ENCODE peak calls at places on chromosomes 12 and 14, in five cellular contexts. S, J, M, B and D are unnamed samples.

GRCh38 chr14:90514015-90514398 is 117.2 kb downstream of the CALM1 start:
- DNase-seq in J (no peak), M (no peak), S (no peak), B (no peak), D (no peak)

GRCh38 chr12:18752280-18752920 is 14.5 kb downstream of the CAPZA3 start:
- DNase-seq in M (no peak), S (no peak), B (no peak), J (no peak), D (no peak)

GRCh38 chr12:122126713-122127597 is 47.1 kb downstream of the IL31 start:
- DNase-seq in M (no peak), J (no peak), B (no peak), S (no peak), D (no peak)

GRCh38 chr14:39050389-39050788 is 52.6 kb downstream of the SEC23A start:
- DNase-seq in B (no peak), J (no peak), S (no peak), M (peak), D (peak)

GRCh38 chr14:92783813-92784431 is 10.2 kb upstream of the GOLGA5 start:
- DNase-seq in S (no peak), M (peak), B (no peak), J (peak), D (peak)

GRCh38 chr14:23162800-23163199 is 20.7 kb downstream of the SLC7A8 start:
- DNase-seq in M (no peak), S (no peak), J (peak), B (no peak), D (no peak)

GRCh38 chr14:42854061-42854460 is 1247.4 kb downstream of the LRFN5 start:
- DNase-seq in J (no peak), B (no peak), S (no peak), M (no peak), D (no peak)

GRCh38 chr14:51972566-51972965 is 16.8 kb upstream of the RTRAF start:
- DNase-seq in J (no peak), B (no peak), M (no peak), S (no peak), D (no peak)

GRCh38 chr14:73503648-73504047 is 12.9 kb downstream of the RIOX1 start:
- DNase-seq in J (no peak), M (peak), B (no peak), S (no peak), D (no peak)

GRCh38 chr12:116533343-116534248 is 25.6 kb upstream of the MAP1LC3B2 start:
- DNase-seq in J (peak), B (peak), M (peak), S (peak), D (peak)

GRCh38 chr14:103520657-103521437 is 1.8 kb downstream of the CKB start:
- DNase-seq in M (peak), J (peak), B (peak), S (peak), D (peak)

GRCh38 chr14:103519837-103520212 is 2.8 kb downstream of the CKB start:
- DNase-seq in J (no peak), S (peak), B (no peak), M (no peak), D (no peak)

GRCh38 chr14:103519043-103519836 is 3.4 kb downstream of the CKB start:
- DNase-seq in B (no peak), J (peak), M (peak), S (peak), D (no peak)

GRCh38 chr14:103521438-103521961 is 1.1 kb downstream of the CKB start:
- DNase-seq in B (no peak), M (peak), J (no peak), S (peak), D (no peak)

GRCh38 chr14:103520269-103520656 is 2.4 kb downstream of the CKB start:
- DNase-seq in J (no peak), B (no peak), S (no peak), M (peak), D (no peak)
- TF ChIP-seq CTCF in J (no peak), B (no peak), S (no peak), M (no peak), D (no peak)

DNA sequence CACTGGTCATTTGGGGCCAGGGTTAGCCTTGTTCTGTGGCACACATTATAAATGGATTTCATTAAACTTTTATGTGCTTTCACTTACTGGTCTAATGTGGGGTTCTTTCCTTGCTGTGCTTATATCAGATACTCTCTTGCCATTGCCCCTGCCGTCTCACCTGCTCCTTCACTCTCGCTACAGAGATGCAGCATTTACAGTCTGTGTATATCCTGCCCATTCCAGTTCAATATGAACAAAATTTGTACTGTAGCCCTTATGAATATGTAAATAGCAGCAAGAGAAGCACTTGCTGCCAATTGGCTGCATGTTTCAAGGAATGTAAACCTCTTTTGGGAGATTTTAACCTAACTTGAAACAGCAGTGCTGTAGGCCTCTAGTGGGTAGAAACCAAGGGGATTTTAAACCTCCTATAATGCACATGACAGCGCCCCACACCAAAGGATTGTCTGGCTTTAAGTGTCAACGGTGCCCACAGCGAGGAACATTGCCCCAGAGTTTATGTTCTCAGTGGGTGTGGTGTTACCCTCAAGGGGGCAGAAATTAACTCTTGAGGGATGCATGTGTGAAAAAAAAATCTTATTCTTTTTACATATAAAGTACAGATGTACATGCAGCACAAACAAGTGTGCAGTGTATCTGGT is 19.1 kb downstream of the PCNX1 start:
- DNase-seq in S (no peak), J (no peak), M (no peak), B (no peak), D (no peak)
- TF ChIP-seq CTCF in S (no peak), J (no peak), M (no peak), B (no peak), D (no peak)

DNA sequence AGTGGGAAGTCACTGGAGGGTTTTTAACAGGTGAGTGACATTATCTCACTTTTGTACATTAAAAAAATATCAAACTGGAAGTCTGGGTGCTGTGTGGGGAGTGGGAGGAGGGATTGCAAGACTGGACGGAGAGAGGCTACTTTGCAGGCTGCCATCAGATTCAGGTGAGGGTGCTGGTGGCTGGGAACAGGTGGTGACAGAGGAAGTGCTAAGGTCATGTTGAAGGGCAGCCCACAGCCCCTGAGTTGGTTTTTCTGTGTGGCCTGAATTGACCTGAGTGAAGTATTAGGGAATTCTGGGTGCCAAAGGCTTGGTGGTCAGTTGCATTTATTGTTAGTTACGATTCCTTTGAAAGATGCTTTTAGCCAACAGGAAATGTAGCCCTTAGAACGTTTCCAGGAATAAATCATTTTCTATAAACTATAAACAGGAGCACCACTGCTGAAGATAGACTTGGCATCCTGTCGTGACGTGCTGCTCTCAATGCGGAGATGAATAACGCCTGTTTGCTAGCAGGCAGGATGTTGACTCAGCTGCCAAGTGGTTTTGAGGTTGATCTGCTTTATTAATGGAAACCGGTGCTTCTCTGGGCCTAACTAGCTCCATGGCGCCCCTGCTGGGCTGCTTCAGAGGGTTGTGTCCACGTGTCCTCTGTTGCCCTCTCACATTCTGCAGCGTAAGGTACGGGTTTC is 707.5 kb upstream of the TMEM132C start:
- DNase-seq in B (no peak), J (peak), M (no peak), S (no peak), D (no peak)
- TF ChIP-seq CTCF in B (no peak), J (peak), M (no peak), S (no peak), D (no peak)

GRCh38 chr12:95096378-95096777 is 23.0 kb upstream of the NR2C1 start:
- DNase-seq in J (no peak), S (no peak), M (no peak), B (no peak), D (no peak)

GRCh38 chr12:95099270-95099790 is 25.9 kb upstream of the NR2C1 start:
- DNase-seq in J (no peak), B (no peak), M (no peak), S (no peak), D (no peak)

GRCh38 chr12:95100264-95101190 is 27.1 kb upstream of the NR2C1 start:
- DNase-seq in J (no peak), S (no peak), B (no peak), M (no peak), D (no peak)

DNA sequence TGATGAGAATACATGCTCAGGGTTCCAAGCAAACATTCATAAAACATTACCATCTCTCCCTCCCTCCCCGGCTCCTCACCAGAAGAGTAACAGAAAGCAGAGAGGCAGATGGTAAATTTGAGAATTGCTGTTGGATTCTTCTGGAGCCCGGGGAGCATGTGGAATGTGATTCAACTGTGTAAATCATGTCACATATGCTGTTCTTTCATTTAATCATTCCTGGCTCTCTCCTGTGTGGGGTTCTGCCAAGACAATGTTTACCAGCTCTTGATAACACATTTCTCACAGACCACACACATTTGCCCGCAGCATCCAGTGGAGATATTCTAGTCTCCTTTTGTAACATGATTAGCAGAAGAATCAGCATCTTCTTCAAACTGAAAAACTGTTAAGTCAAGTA is 23.4 kb upstream of the NR2C1 start:
- DNase-seq in S (no peak), M (no peak), B (no peak), J (no peak), D (no peak)
- TF ChIP-seq CTCF in S (no peak), M (no peak), B (no peak), J (no peak), D (no peak)

DNA sequence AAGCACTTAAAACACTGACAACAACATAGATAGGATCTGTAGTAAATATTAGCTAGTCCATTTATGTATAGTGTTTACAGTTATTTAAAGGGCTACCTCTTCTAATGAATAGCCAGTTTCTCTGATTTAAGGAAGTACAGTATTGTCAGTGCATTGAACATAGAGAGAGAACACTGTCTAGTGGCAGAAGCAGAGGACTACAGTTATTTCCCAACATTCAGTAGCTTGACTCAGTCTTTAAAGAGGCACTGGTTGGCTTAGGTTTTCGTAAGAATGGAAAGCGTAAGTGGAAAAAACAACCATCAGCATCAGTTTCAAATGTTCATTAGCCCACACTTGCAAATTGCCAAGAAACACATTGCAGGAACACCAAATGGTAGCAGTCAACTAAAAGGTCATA is 125.0 kb upstream of the HMGA2 start:
- DNase-seq in B (no peak), J (no peak), M (no peak), S (no peak), D (no peak)
- TF ChIP-seq CTCF in B (no peak), J (peak), M (no peak), S (no peak), D (no peak)

GRCh38 chr12:12399161-12399560 is 42.3 kb downstream of the BORCS5 start:
- DNase-seq in J (no peak), B (no peak), S (no peak), M (no peak), D (no peak)

GRCh38 chr12:12397184-12397583 is 40.3 kb downstream of the BORCS5 start:
- DNase-seq in M (no peak), S (no peak), B (no peak), J (no peak), D (no peak)

GRCh38 chr12:12396727-12397126 is 39.8 kb downstream of the BORCS5 start:
- DNase-seq in S (no peak), B (no peak), M (no peak), J (no peak), D (no peak)

GRCh38 chr12:12399906-12400305 is 43.0 kb downstream of the BORCS5 start:
- DNase-seq in S (no peak), J (no peak), M (no peak), B (no peak), D (no peak)

DNA sequence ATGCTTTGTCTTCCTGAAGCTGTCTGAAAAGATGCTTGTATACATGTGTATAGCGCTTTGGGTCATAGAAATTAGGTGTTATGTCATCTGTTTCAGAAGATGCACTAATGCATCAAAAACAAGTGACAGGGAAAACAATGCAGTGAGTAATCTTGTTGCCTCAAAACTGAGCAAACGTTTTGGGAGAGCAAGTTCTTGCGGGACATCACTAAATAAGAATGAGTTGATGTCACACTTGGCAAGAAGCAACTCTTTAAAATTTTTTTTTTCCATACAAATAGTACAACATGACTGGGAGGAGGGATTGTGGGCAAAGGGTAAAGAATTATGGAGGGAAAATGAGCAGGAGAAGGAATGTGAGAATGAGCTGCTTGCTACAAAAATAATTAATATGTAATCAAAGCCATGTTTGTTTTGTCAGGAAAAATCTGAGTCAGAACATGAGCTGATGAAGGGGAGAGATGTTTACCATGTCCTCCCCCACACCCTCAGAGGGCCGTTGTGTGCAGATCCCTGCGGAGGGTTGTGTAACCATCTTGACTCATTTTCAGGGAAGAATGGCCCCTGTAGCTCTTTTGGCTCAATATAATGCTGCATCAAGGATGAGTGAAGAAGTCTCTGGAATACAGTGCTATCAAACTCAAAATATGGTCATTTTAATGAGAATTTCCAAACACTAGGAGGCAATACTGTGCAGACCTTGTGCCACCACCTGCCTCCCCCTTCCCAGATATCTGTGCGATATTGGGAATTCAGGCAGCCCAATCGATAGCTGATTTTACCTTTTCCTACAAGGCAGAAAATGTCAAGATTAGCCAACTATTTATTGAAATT is 41.4 kb downstream of the BORCS5 start:
- DNase-seq in S (peak), J (no peak), B (peak), M (no peak), D (no peak)
- TF ChIP-seq CTCF in S (no peak), J (no peak), B (peak), M (no peak), D (no peak)

GRCh38 chr12:12818693-12819092 is 5.5 kb downstream of the DDX47 start:
- DNase-seq in M (no peak), B (no peak), S (no peak), J (no peak), D (no peak)

GRCh38 chr12:12817611-12818010 is 4.5 kb downstream of the DDX47 start:
- DNase-seq in M (peak), B (no peak), S (no peak), J (peak), D (no peak)

GRCh38 chr12:12821975-12822374 is 8.8 kb downstream of the DDX47 start:
- DNase-seq in M (peak), J (no peak), S (no peak), B (no peak), D (peak)

GRCh38 chr12:12819221-12819620 is 6.1 kb downstream of the DDX47 start:
- DNase-seq in S (no peak), M (no peak), J (no peak), B (no peak), D (no peak)

DNA sequence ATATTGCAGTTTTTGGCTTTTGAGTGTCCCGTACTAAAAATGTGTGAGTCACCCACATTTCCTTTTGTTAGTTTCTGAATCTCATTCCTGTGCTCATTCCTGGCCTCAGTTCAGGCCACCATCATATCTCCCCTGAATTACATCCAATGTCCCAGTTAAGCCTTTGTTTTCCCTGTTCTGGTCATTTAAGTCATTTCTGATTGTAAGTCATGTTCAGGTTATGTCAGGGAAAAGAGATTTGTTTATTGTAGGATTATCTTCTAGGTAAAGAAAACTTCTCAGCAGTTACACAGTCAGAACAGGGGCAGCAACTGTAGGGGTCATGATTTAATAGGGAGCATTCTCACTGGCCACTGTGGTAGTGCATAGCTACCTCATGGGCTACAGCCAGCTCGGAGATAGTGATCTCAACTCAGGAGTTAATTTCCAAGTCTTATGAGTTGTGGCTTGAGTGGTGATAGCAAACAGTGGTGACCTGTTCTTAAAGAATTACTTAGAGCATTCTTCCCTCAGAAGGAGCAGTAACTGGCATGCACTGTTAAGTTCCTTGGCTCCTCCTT is 6.7 kb downstream of the DDX47 start:
- DNase-seq in M (no peak), S (no peak), J (no peak), B (no peak), D (no peak)
- TF ChIP-seq CTCF in M (no peak), S (no peak), J (no peak), B (no peak), D (no peak)

GRCh38 chr12:109938947-109939346 is 38.9 kb downstream of the TCHP start:
- DNase-seq in J (no peak), B (no peak), M (no peak), S (no peak), D (no peak)
- TF ChIP-seq CTCF in J (no peak), B (no peak), M (no peak), S (no peak), D (no peak)

DNA sequence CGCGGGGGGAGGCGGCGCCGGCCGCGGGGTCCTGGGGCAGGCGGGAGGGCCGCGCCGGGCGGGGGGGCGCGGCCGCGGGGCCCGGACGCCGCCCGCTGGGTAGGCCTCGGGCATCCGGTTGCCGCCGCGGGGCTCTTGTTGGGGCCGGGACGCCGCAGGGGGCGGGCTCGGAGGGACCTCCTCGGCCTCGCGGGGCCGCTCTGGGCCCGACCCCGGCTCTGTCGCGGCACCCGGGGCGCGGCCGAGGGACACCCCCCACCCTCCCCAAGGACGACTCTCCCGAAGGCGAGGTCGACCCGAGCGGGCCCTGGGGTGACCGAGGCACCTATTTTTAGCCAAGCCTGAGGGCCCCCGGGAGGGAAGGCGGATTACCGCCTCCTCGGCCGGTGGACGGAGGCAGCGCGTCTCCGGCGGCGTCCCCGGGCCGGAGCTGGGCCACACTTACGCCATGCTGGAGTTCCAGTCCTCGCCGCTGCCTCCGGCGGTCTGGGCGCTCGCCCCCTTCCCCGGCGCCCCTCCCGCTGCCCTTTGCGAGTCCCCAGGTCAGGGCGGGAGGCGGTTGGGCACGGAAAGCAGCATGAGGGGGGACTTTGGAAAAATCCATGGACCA is 499 bp downstream of the KTN1 start:
- DNase-seq in J (peak), S (peak), M (peak), B (no peak), D (peak)
- TF ChIP-seq CTCF in J (no peak), S (no peak), M (no peak), B (peak), D (peak)